ENCODE peak calls at places on chromosomes 4 and X, in four cellular contexts. One of them, this sample, is unnamed.

GRCh38 chrX:72258174-72258573 is 18.9 kb downstream of the RPS4X start:
- DNase-seq in left cardiac atrium: no peak
- DNase-seq in Caki2: no peak
- DNase-seq in RKO: peak; percentile 49
- DNase-seq in this sample: no peak

GRCh38 chr4:51851090-51851936 is 8.4 kb downstream of the DCUN1D4 start:
- DNase-seq in left cardiac atrium: no peak
- DNase-seq in Caki2: peak; percentile 5
- DNase-seq in RKO: no peak
- DNase-seq in this sample: no peak

GRCh38 chrX:13597928-13598327 is 28.5 kb downstream of the EGFL6 start:
- DNase-seq in Caki2: no peak
- DNase-seq in RKO: no peak
- DNase-seq in left cardiac atrium: no peak
- DNase-seq in this sample: no peak

GRCh38 chr4:60128916-60129315 is 1071.2 kb upstream of the ADGRL3 start:
- DNase-seq in left cardiac atrium: no peak
- DNase-seq in Caki2: no peak
- DNase-seq in RKO: no peak
- DNase-seq in this sample: no peak

GRCh38 chr4:142818009-142818408 is 28.1 kb downstream of the INPP4B start:
- DNase-seq in Caki2: peak; percentile 18
- DNase-seq in left cardiac atrium: no peak
- DNase-seq in RKO: no peak
- DNase-seq in this sample: no peak

GRCh38 chrX:43559643-43560042 is 96.5 kb upstream of the MAOA start:
- DNase-seq in left cardiac atrium: peak; percentile 31
- DNase-seq in RKO: peak; percentile 43
- DNase-seq in Caki2: peak; percentile 36
- DNase-seq in this sample: peak; percentile 67

GRCh38 chr4:188400456-188400855 is 261.2 kb downstream of the TRIML1 start:
- DNase-seq in left cardiac atrium: no peak
- DNase-seq in RKO: no peak
- DNase-seq in Caki2: no peak
- DNase-seq in this sample: no peak

GRCh38 chr4:182752158-182752910 is 164.9 kb downstream of the DCTD start:
- DNase-seq in Caki2: no peak
- DNase-seq in RKO: peak; percentile 11
- DNase-seq in left cardiac atrium: no peak
- DNase-seq in this sample: no peak

GRCh38 chr4:148061795-148062194 is 329.9 kb downstream of the ARHGAP10 start:
- DNase-seq in RKO: no peak
- DNase-seq in left cardiac atrium: no peak
- DNase-seq in Caki2: no peak
- DNase-seq in this sample: no peak

GRCh38 chrX:122078079-122078478 is 1030.7 kb downstream of the GLUD2 start:
- DNase-seq in left cardiac atrium: no peak
- DNase-seq in Caki2: no peak
- DNase-seq in RKO: no peak
- DNase-seq in this sample: no peak

GRCh38 chr4:25090516-25090915 is 59.8 kb upstream of the LGI2 start:
- DNase-seq in left cardiac atrium: no peak
- DNase-seq in RKO: peak; percentile 63
- DNase-seq in Caki2: no peak
- DNase-seq in this sample: no peak

GRCh38 chr4:145954924-145955339 is 16.3 kb upstream of the ZNF827 start:
- DNase-seq in left cardiac atrium: no peak
- DNase-seq in RKO: peak; percentile 93
- DNase-seq in Caki2: peak; percentile 66
- DNase-seq in this sample: peak; percentile 25

GRCh38 chr4:104971458-104971857 is 175.2 kb upstream of the TET2 start:
- DNase-seq in left cardiac atrium: no peak
- DNase-seq in RKO: peak; percentile 22
- DNase-seq in Caki2: no peak
- DNase-seq in this sample: peak; percentile 79

GRCh38 chr4:110970642-110971041 is 347.8 kb upstream of the PITX2 start:
- DNase-seq in Caki2: peak; percentile 14
- DNase-seq in RKO: peak; percentile 72
- DNase-seq in left cardiac atrium: no peak
- DNase-seq in this sample: peak; percentile 4

GRCh38 chr4:66741081-66741480 is 804.2 kb downstream of the CENPC start:
- DNase-seq in RKO: no peak
- DNase-seq in Caki2: no peak
- DNase-seq in left cardiac atrium: no peak
- DNase-seq in this sample: no peak

GRCh38 chr4:123300222-123300621 is 96.4 kb upstream of the SPRY1 start:
- DNase-seq in RKO: no peak
- DNase-seq in Caki2: no peak
- DNase-seq in left cardiac atrium: no peak
- DNase-seq in this sample: no peak

GRCh38 chr4:25439913-25440477 is 62.9 kb downstream of the ANAPC4 start:
- DNase-seq in Caki2: peak; percentile 43
- DNase-seq in RKO: peak; percentile 79
- DNase-seq in left cardiac atrium: peak; percentile 33
- DNase-seq in this sample: peak; percentile 69

GRCh38 chr4:37748546-37748945 is 62.4 kb upstream of the RELL1 start:
- DNase-seq in left cardiac atrium: no peak
- DNase-seq in RKO: no peak
- DNase-seq in Caki2: no peak
- DNase-seq in this sample: no peak

GRCh38 chr4:186765138-186765537 is 41.5 kb upstream of the FAT1 start:
- DNase-seq in RKO: peak; percentile 43
- DNase-seq in Caki2: peak; percentile 88
- DNase-seq in left cardiac atrium: peak; percentile 22
- DNase-seq in this sample: no peak

GRCh38 chrX:65586491-65586890 is 51.9 kb upstream of the LAS1L start:
- DNase-seq in Caki2: no peak
- DNase-seq in RKO: no peak
- DNase-seq in left cardiac atrium: no peak
- DNase-seq in this sample: no peak

GRCh38 chrX:143095841-143096240 is 70.1 kb downstream of the SPANXN4 start:
- DNase-seq in RKO: no peak
- DNase-seq in Caki2: no peak
- DNase-seq in left cardiac atrium: no peak
- DNase-seq in this sample: no peak

GRCh38 chrX:66233206-66233605 is 69.2 kb downstream of the HEPH start:
- DNase-seq in RKO: no peak
- DNase-seq in Caki2: no peak
- DNase-seq in left cardiac atrium: no peak
- DNase-seq in this sample: no peak

GRCh38 chr4:68871772-68872441 is 56.1 kb downstream of the UGT2B10 start:
- DNase-seq in left cardiac atrium: no peak
- DNase-seq in RKO: no peak
- DNase-seq in Caki2: no peak
- DNase-seq in this sample: no peak

GRCh38 chr4:174764105-174764729 is 64.8 kb downstream of the GLRA3 start:
- DNase-seq in left cardiac atrium: no peak
- DNase-seq in Caki2: peak; percentile 35
- DNase-seq in RKO: peak; percentile 74
- DNase-seq in this sample: peak; percentile 13

GRCh38 chr4:134747108-134747805 is 545.7 kb upstream of the PABPC4L start:
- DNase-seq in left cardiac atrium: no peak
- DNase-seq in Caki2: no peak
- DNase-seq in RKO: no peak
- DNase-seq in this sample: no peak

GRCh38 chr4:26242451-26242850 is 78.4 kb upstream of the RBPJ start:
- DNase-seq in RKO: no peak
- DNase-seq in left cardiac atrium: no peak
- DNase-seq in Caki2: peak; percentile 21
- DNase-seq in this sample: no peak

GRCh38 chrX:100413231-100413630 is 3.2 kb upstream of the PCDH19 start:
- DNase-seq in left cardiac atrium: peak; percentile 47
- DNase-seq in RKO: peak; percentile 69
- DNase-seq in Caki2: peak; percentile 30
- DNase-seq in this sample: peak; percentile 26

GRCh38 chr4:8035371-8035780 is 95.7 kb upstream of the AFAP1 start:
- DNase-seq in Caki2: no peak
- DNase-seq in RKO: no peak
- DNase-seq in left cardiac atrium: no peak
- DNase-seq in this sample: no peak

GRCh38 chr4:40842725-40843401 is 93.1 kb downstream of the NSUN7 start:
- DNase-seq in Caki2: peak; percentile 97
- DNase-seq in left cardiac atrium: no peak
- DNase-seq in RKO: no peak
- DNase-seq in this sample: peak; percentile 80

GRCh38 chrX:28586891-28587635 is at the start of gene IL1RAPL1:
- DNase-seq in RKO: no peak
- DNase-seq in Caki2: peak; percentile 52
- DNase-seq in left cardiac atrium: no peak
- DNase-seq in this sample: peak; percentile 48

GRCh38 chr4:162201673-162202072 is 37.9 kb upstream of the FSTL5 start:
- DNase-seq in Caki2: no peak
- DNase-seq in RKO: no peak
- DNase-seq in left cardiac atrium: no peak
- DNase-seq in this sample: no peak

GRCh38 chr4:26729547-26729946 is 131.1 kb upstream of the STIM2 start:
- DNase-seq in RKO: no peak
- DNase-seq in Caki2: no peak
- DNase-seq in left cardiac atrium: no peak
- DNase-seq in this sample: no peak